ENCODE peak calls at places on chromosomes 3 and 15, in seven cellular contexts. A is neuronal stem cell, I is OCI-LY7, C is small intestine, K is esophagus squamous epithelium, T is DND-41, Z is stomach. J is an unnamed sample.

GRCh38 chr15:50116477-50116876 is 2.6 kb downstream of the ATP8B4 start:
- DNase-seq in A (no peak), K (no peak), T (no peak), I (peak), Z (no peak), C (no peak), J (no peak)

GRCh38 chr3:129068291-129068886 is 7.8 kb downstream of the GP9 start:
- DNase-seq in I (no peak), A (no peak), T (no peak), K (no peak), C (no peak), Z (no peak), J (no peak)

GRCh38 chr15:77004189-77004588 is 9.3 kb downstream of the PSTPIP1 start:
- DNase-seq in I (peak), K (no peak), T (no peak), Z (no peak), A (no peak), C (no peak), J (no peak)

GRCh38 chr3:27590437-27591320 is 106.5 kb upstream of the SLC4A7 start:
- DNase-seq in I (peak), K (no peak), C (no peak), A (no peak), Z (no peak), T (no peak), J (no peak)

GRCh38 chr15:41955807-41956525 is 16.4 kb downstream of the EHD4 start:
- DNase-seq in K (no peak), C (no peak), A (no peak), I (no peak), T (no peak), Z (no peak), J (no peak)

GRCh38 chr15:71329509-71330260 is 214.4 kb downstream of the THSD4 start:
- DNase-seq in A (no peak), C (peak), I (no peak), K (no peak), T (no peak), Z (no peak), J (no peak)

GRCh38 chr3:51796859-51797258 is 17.8 kb upstream of the IQCF6 start:
- DNase-seq in I (no peak), C (no peak), T (no peak), A (no peak), Z (no peak), K (no peak), J (no peak)

GRCh38 chr3:150236683-150237082 is 171.4 kb upstream of the TSC22D2 start:
- DNase-seq in K (no peak), A (no peak), C (no peak), T (no peak), Z (no peak), I (no peak), J (no peak)

GRCh38 chr3:106428565-106428994 is 559.8 kb upstream of the CBLB start:
- DNase-seq in C (no peak), Z (no peak), T (no peak), I (no peak), A (no peak), K (no peak), J (no peak)

GRCh38 chr15:100559330-100559729 is 30.6 kb upstream of the CERS3 start:
- DNase-seq in K (no peak), A (no peak), Z (peak), I (no peak), T (no peak), C (no peak), J (no peak)

GRCh38 chr3:59451041-59451763 is 401.4 kb upstream of the CFAP20DC start:
- DNase-seq in Z (no peak), T (peak), A (no peak), K (no peak), I (peak), C (peak), J (peak)

GRCh38 chr15:58551084-58551763 is 119.4 kb downstream of the LIPC start:
- DNase-seq in T (peak), C (no peak), K (no peak), I (peak), A (no peak), Z (peak), J (peak)

GRCh38 chr3:22620498-22620897 is 582.6 kb upstream of the UBE2E2 start:
- DNase-seq in T (no peak), C (no peak), K (no peak), A (no peak), Z (no peak), I (no peak), J (no peak)

GRCh38 chr15:29835301-29835700 is 13.0 kb upstream of the TJP1 start:
- DNase-seq in C (no peak), A (no peak), K (no peak), Z (no peak), T (no peak), I (no peak), J (no peak)

GRCh38 chr3:24157106-24157505 is 212.0 kb downstream of the NR1D2 start:
- DNase-seq in Z (no peak), I (no peak), C (no peak), T (no peak), A (no peak), K (no peak), J (no peak)

GRCh38 chr3:62622553-62623174 is 249.3 kb upstream of the FEZF2 start:
- DNase-seq in T (peak), C (peak), Z (no peak), A (peak), K (no peak), I (peak), J (peak)

GRCh38 chr3:117719316-117719926 is 1009.8 kb downstream of the TUSC7 start:
- DNase-seq in Z (no peak), K (no peak), I (peak), A (no peak), C (peak), T (no peak), J (peak)

GRCh38 chr3:51099794-51100542 is 285.1 kb upstream of the MANF start:
- DNase-seq in T (peak), Z (peak), K (no peak), I (peak), A (peak), C (peak), J (peak)

GRCh38 chr3:183492849-183493179 is 62.7 kb downstream of the KLHL6 start:
- DNase-seq in K (no peak), I (no peak), A (no peak), Z (no peak), C (no peak), T (no peak), J (no peak)

GRCh38 chr15:25247418-25248030 is 191.3 kb downstream of the UBE3A start:
- DNase-seq in I (no peak), A (no peak), C (no peak), T (no peak), K (no peak), Z (peak), J (no peak)

GRCh38 chr3:57951106-57951882 is 56.9 kb upstream of the FLNB start:
- DNase-seq in A (no peak), Z (peak), I (no peak), K (no peak), C (peak), T (no peak), J (no peak)

GRCh38 chr3:157410945-157411344 is 25.7 kb upstream of the PTX3 start:
- DNase-seq in A (no peak), Z (no peak), K (no peak), I (no peak), C (no peak), T (no peak), J (no peak)

GRCh38 chr3:151504606-151505005 is 43.7 kb upstream of the IGSF10 start:
- DNase-seq in A (no peak), T (no peak), I (no peak), K (no peak), Z (no peak), C (no peak), J (no peak)

GRCh38 chr3:127064391-127065137 is 81.6 kb downstream of the PLXNA1 start:
- DNase-seq in I (no peak), T (no peak), Z (no peak), A (no peak), C (no peak), K (no peak), J (no peak)

GRCh38 chr3:106210923-106211322 is 342.1 kb upstream of the CBLB start:
- DNase-seq in A (no peak), Z (no peak), I (no peak), C (no peak), T (no peak), K (no peak), J (no peak)

GRCh38 chr15:41836072-41836471 is 2.6 kb upstream of the PLA2G4B start:
- DNase-seq in I (no peak), T (no peak), A (no peak), Z (no peak), K (no peak), C (no peak), J (no peak)

GRCh38 chr15:41655716-41656115 is 4.5 kb upstream of the MGA start:
- DNase-seq in I (no peak), K (no peak), A (no peak), C (no peak), Z (no peak), T (no peak), J (no peak)

GRCh38 chr15:100330629-100331215 is 11.1 kb downstream of the ADAMTS17 start:
- DNase-seq in K (no peak), C (peak), A (no peak), T (peak), I (peak), Z (peak), J (peak)

GRCh38 chr3:182795383-182795782 is 2.1 kb downstream of the ATP11B start:
- DNase-seq in Z (no peak), I (peak), C (peak), T (peak), K (no peak), A (no peak), J (peak)

GRCh38 chr3:52242039-52242438 is 3.1 kb upstream of the TWF2 start:
- DNase-seq in C (no peak), I (no peak), T (no peak), K (no peak), A (no peak), Z (no peak), J (no peak)

GRCh38 chr15:32669870-32670623 is 28.5 kb downstream of the SCG5 start:
- DNase-seq in K (no peak), C (no peak), I (no peak), Z (no peak), A (no peak), T (no peak), J (no peak)

DNA sequence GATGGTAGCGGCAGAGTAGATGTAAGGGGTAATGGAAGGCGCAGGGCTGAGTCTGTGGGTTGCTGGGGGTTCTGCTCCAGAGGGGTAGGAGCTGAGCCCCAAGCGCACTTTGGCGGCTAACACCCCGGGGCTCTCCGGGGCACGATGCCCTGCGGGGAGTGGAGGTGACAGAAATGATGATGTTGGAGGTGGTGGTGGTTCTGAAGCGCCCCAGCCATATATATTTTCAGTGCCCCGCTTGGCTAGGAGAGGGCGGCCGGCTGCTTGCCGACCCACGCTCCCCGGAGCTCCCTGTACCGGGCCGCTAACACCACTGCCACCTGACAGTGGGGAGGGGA is 9.7 kb downstream of the ZIC4 start:
- DNase-seq in C (no peak), A (no peak), T (no peak), Z (no peak), K (no peak), I (no peak), J (no peak)
- H3K4me3 ChIP-seq in C (no peak), A (no peak), T (no peak), Z (no peak), K (no peak), I (no peak), J (no peak)

GRCh38 chr15:74626752-74627692 is 11.4 kb downstream of the CLK3 start:
- DNase-seq in C (no peak), I (peak), T (no peak), Z (no peak), A (no peak), K (no peak), J (no peak)
- H3K4me3 ChIP-seq in C (no peak), I (no peak), T (no peak), Z (no peak), A (no peak), K (no peak), J (no peak)

GRCh38 chr3:30605005-30605404 is 1.4 kb upstream of the TGFBR2 start:
- DNase-seq in I (no peak), T (no peak), A (no peak), K (no peak), C (no peak), Z (no peak), J (no peak)

GRCh38 chr3:30605706-30606300 is 598 bp upstream of the TGFBR2 start:
- DNase-seq in I (no peak), T (no peak), Z (no peak), C (no peak), A (no peak), K (no peak), J (no peak)

GRCh38 chr3:30604091-30604490 is 2.3 kb upstream of the TGFBR2 start:
- DNase-seq in C (no peak), Z (no peak), A (no peak), T (no peak), I (no peak), K (no peak), J (no peak)

GRCh38 chr3:30602946-30603345 is 3.5 kb upstream of the TGFBR2 start:
- DNase-seq in T (peak), Z (no peak), I (peak), K (no peak), A (no peak), C (no peak), J (peak)

DNA sequence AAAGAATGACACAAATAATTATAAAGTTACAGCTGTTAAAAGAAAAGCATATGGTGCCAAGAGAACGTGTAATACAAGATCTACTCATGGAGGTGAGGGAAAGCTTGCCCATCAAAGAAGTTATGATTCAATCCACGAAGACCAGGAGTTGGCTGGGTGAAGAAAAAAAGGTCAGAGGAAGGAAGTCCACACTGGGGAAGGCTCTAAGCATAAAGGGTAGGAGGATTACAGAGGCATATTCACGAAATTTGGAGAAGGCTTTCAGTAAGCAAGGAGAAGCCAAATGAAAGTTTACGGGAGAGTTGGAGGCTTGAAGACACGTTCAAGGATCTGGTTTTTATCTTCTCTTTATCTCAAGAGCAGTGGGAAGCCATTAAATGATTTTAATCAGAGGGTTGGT is 1.8 kb upstream of the TGFBR2 start:
- DNase-seq in I (no peak), A (no peak), K (no peak), Z (no peak), C (no peak), T (no peak), J (no peak)
- H3K4me3 ChIP-seq in I (peak), A (no peak), K (no peak), Z (no peak), C (no peak), T (no peak), J (peak)

GRCh38 chr15:88401269-88401971 is 65.8 kb downstream of the MRPL46 start:
- DNase-seq in C (no peak), A (no peak), Z (no peak), I (peak), K (no peak), T (peak), J (peak)

GRCh38 chr15:88400069-88400468 is 67.1 kb downstream of the MRPL46 start:
- DNase-seq in A (no peak), I (no peak), Z (no peak), T (no peak), K (no peak), C (no peak), J (no peak)

GRCh38 chr15:88400591-88400990 is 66.6 kb downstream of the MRPL46 start:
- DNase-seq in A (no peak), Z (no peak), C (no peak), K (no peak), T (no peak), I (peak), J (no peak)

GRCh38 chr15:88401972-88402656 is 65.1 kb downstream of the MRPL46 start:
- DNase-seq in T (peak), K (no peak), I (peak), A (no peak), Z (no peak), C (peak), J (peak)

GRCh38 chr15:88403461-88403860 is 63.7 kb downstream of the MRPL46 start:
- DNase-seq in I (peak), K (no peak), T (peak), Z (no peak), C (no peak), A (no peak), J (no peak)
- H3K4me3 ChIP-seq in I (peak), K (no peak), T (no peak), Z (no peak), C (no peak), A (no peak), J (no peak)